ENCODE peak calls at places on chromosomes 4 and X, in four cellular contexts. One of them, this sample, is unnamed.

GRCh38 chr4:152850377-152850776 is 70.6 kb downstream of the ARFIP1 start:
- DNase-seq in endothelial cell: peak
- DNase-seq in heart right ventricle: no peak
- DNase-seq in astrocyte of the spinal cord: no peak
- DNase-seq in this sample: peak

GRCh38 chr4:69984030-69984443 is 11.7 kb upstream of the STATH start:
- DNase-seq in endothelial cell: no peak
- DNase-seq in astrocyte of the spinal cord: peak
- DNase-seq in heart right ventricle: no peak
- DNase-seq in this sample: no peak

GRCh38 chr4:2074588-2074987 is 15.5 kb downstream of the NAT8L start:
- DNase-seq in heart right ventricle: no peak
- DNase-seq in endothelial cell: peak
- DNase-seq in astrocyte of the spinal cord: no peak
- DNase-seq in this sample: no peak

GRCh38 chrX:110847334-110847733 is 51.7 kb upstream of the CHRDL1 start:
- DNase-seq in endothelial cell: peak
- DNase-seq in astrocyte of the spinal cord: peak
- DNase-seq in heart right ventricle: no peak
- DNase-seq in this sample: peak

GRCh38 chrX:153592966-153593688 is 5.8 kb downstream of the CCNQ start:
- DNase-seq in heart right ventricle: peak
- DNase-seq in astrocyte of the spinal cord: no peak
- DNase-seq in endothelial cell: no peak
- DNase-seq in this sample: no peak

GRCh38 chr4:154349829-154350228 is 141.8 kb downstream of the DCHS2 start:
- DNase-seq in astrocyte of the spinal cord: no peak
- DNase-seq in heart right ventricle: no peak
- DNase-seq in endothelial cell: no peak
- DNase-seq in this sample: no peak

GRCh38 chr4:1170805-1171305 is 1.5 kb downstream of the SPON2 start:
- DNase-seq in endothelial cell: no peak
- DNase-seq in astrocyte of the spinal cord: no peak
- DNase-seq in heart right ventricle: no peak
- DNase-seq in this sample: no peak

GRCh38 chrX:103360092-103360491 is 3.8 kb downstream of the TCEAL9 start:
- DNase-seq in endothelial cell: no peak
- DNase-seq in heart right ventricle: no peak
- DNase-seq in astrocyte of the spinal cord: no peak
- DNase-seq in this sample: no peak

GRCh38 chr4:176270669-176271068 is 1.6 kb upstream of the ASB5 start:
- DNase-seq in astrocyte of the spinal cord: peak
- DNase-seq in endothelial cell: no peak
- DNase-seq in heart right ventricle: no peak
- DNase-seq in this sample: peak

GRCh38 chr4:104966349-104967033 is 180.2 kb upstream of the TET2 start:
- DNase-seq in heart right ventricle: no peak
- DNase-seq in astrocyte of the spinal cord: no peak
- DNase-seq in endothelial cell: no peak
- DNase-seq in this sample: no peak

GRCh38 chr4:114366368-114366767 is 232.2 kb upstream of the UGT8 start:
- DNase-seq in endothelial cell: no peak
- DNase-seq in heart right ventricle: no peak
- DNase-seq in astrocyte of the spinal cord: no peak
- DNase-seq in this sample: no peak

GRCh38 chrX:48802089-48802812 is 384 bp downstream of the HDAC6 start:
- DNase-seq in heart right ventricle: peak
- DNase-seq in endothelial cell: peak
- DNase-seq in astrocyte of the spinal cord: peak
- DNase-seq in this sample: peak

GRCh38 chr4:161926033-161926828 is 237.6 kb downstream of the FSTL5 start:
- DNase-seq in astrocyte of the spinal cord: no peak
- DNase-seq in heart right ventricle: no peak
- DNase-seq in endothelial cell: no peak
- DNase-seq in this sample: no peak

GRCh38 chr4:149113804-149114430 is 671.7 kb upstream of the NR3C2 start:
- DNase-seq in endothelial cell: no peak
- DNase-seq in heart right ventricle: no peak
- DNase-seq in astrocyte of the spinal cord: peak
- DNase-seq in this sample: peak

GRCh38 chr4:89222171-89222570 is 85.4 kb downstream of the GPRIN3 start:
- DNase-seq in heart right ventricle: no peak
- DNase-seq in endothelial cell: no peak
- DNase-seq in astrocyte of the spinal cord: no peak
- DNase-seq in this sample: no peak

GRCh38 chr4:6561173-6561516 is 13.8 kb upstream of the MAN2B2 start:
- DNase-seq in endothelial cell: no peak
- DNase-seq in heart right ventricle: no peak
- DNase-seq in astrocyte of the spinal cord: no peak
- DNase-seq in this sample: no peak

GRCh38 chr4:111399523-111400135 is 745.6 kb upstream of the FAM241A start:
- DNase-seq in endothelial cell: no peak
- DNase-seq in astrocyte of the spinal cord: peak
- DNase-seq in heart right ventricle: peak
- DNase-seq in this sample: no peak

GRCh38 chrX:151754042-151754419 is 19.5 kb downstream of the CNGA2 start:
- DNase-seq in endothelial cell: no peak
- DNase-seq in astrocyte of the spinal cord: peak
- DNase-seq in heart right ventricle: no peak
- DNase-seq in this sample: peak

GRCh38 chr4:177117256-177117655 is 192.4 kb upstream of the NEIL3 start:
- DNase-seq in astrocyte of the spinal cord: no peak
- DNase-seq in heart right ventricle: no peak
- DNase-seq in endothelial cell: no peak
- DNase-seq in this sample: no peak

GRCh38 chr4:36255575-36255974 is 11.3 kb upstream of the ARAP2 start:
- DNase-seq in astrocyte of the spinal cord: no peak
- DNase-seq in heart right ventricle: no peak
- DNase-seq in endothelial cell: no peak
- DNase-seq in this sample: no peak

GRCh38 chrX:17036172-17036961 is 89.9 kb downstream of the REPS2 start:
- DNase-seq in endothelial cell: no peak
- DNase-seq in heart right ventricle: no peak
- DNase-seq in astrocyte of the spinal cord: no peak
- DNase-seq in this sample: no peak

GRCh38 chrX:95885074-95885473 is 799.6 kb upstream of the DIAPH2 start:
- DNase-seq in endothelial cell: no peak
- DNase-seq in astrocyte of the spinal cord: peak
- DNase-seq in heart right ventricle: no peak
- DNase-seq in this sample: no peak

DNA sequence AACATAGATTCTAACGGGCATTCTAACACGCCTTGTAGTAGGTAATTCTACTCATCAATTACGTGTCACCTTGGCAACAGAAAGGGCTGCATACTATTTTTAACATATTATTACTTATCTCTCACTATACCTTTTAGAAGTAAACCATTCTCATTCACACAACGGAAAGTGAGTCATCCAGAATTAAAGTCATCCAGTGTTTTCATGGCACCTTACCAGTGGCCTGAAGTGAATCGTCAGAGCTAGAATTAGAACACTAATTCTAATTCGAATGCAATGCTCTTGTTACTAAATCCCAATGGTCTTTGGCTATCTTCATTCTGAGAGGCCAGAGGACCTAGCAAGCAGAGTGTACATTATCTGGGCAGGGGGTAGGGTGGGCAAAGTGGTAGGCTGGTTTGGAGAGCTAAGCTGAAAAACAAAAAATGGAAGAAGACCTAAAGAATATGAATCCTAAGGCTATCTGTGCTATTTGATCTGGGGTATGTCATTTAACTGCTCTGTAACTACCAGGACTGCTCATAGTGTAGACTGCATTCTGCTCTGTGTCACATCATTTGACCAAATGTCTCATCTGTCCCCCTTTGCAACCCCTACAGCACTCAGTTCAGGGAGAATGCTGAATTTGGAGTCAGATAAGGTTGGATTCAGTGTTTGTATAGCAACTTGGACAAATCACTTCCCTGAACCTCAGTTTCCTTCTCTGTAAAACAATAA is 96.5 kb downstream of the HDAC8 start:
- DNase-seq in astrocyte of the spinal cord: peak
- DNase-seq in heart right ventricle: no peak
- DNase-seq in endothelial cell: no peak
- DNase-seq in this sample: no peak
- TF ChIP-seq CTCF in astrocyte of the spinal cord: no peak
- TF ChIP-seq CTCF in heart right ventricle: no peak
- TF ChIP-seq CTCF in endothelial cell: no peak
- TF ChIP-seq CTCF in this sample: no peak

GRCh38 chrX:29231800-29232199 is 644.6 kb downstream of the IL1RAPL1 start:
- DNase-seq in astrocyte of the spinal cord: peak
- DNase-seq in endothelial cell: no peak
- DNase-seq in heart right ventricle: no peak
- DNase-seq in this sample: no peak
- TF ChIP-seq CTCF in astrocyte of the spinal cord: peak
- TF ChIP-seq CTCF in endothelial cell: no peak
- TF ChIP-seq CTCF in heart right ventricle: peak
- TF ChIP-seq CTCF in this sample: peak

GRCh38 chrX:49829016-49829415 is at the start of gene PAGE4:
- DNase-seq in endothelial cell: no peak
- DNase-seq in heart right ventricle: no peak
- DNase-seq in astrocyte of the spinal cord: no peak
- DNase-seq in this sample: no peak
- TF ChIP-seq CTCF in endothelial cell: no peak
- TF ChIP-seq CTCF in heart right ventricle: no peak
- TF ChIP-seq CTCF in astrocyte of the spinal cord: no peak
- TF ChIP-seq CTCF in this sample: no peak

GRCh38 chr4:3318561-3319021 is 25.8 kb downstream of the RGS12 start:
- DNase-seq in astrocyte of the spinal cord: no peak
- DNase-seq in endothelial cell: peak
- DNase-seq in heart right ventricle: no peak
- DNase-seq in this sample: no peak
- TF ChIP-seq CTCF in astrocyte of the spinal cord: peak
- TF ChIP-seq CTCF in endothelial cell: peak
- TF ChIP-seq CTCF in heart right ventricle: no peak
- TF ChIP-seq CTCF in this sample: peak

This sample was measured in HFFc6.